ENCODE peak calls at places on chromosomes 11 and 22, in four cellular contexts. One of them, this sample, is unnamed.
A peak's percentile ranks its signal among the peaks of the same experiment; 100 is the strongest.

GRCh38 chr22:46908641-46909107 is 146.2 kb downstream of the TBC1D22A start:
- DNase-seq in pancreas: no peak
- DNase-seq in thoracic aorta: no peak
- DNase-seq in right lobe of liver: no peak
- DNase-seq in this sample: peak; percentile 72

GRCh38 chr11:133902506-133902905 is 54.3 kb downstream of the IGSF9B start:
- DNase-seq in pancreas: no peak
- DNase-seq in thoracic aorta: no peak
- DNase-seq in right lobe of liver: peak; percentile 16
- DNase-seq in this sample: peak; percentile 34

GRCh38 chr11:78419327-78419726 is 1.7 kb upstream of the GAB2 start:
- DNase-seq in pancreas: no peak
- DNase-seq in thoracic aorta: no peak
- DNase-seq in right lobe of liver: peak; percentile 60
- DNase-seq in this sample: peak; percentile 71

GRCh38 chr11:67528376-67528775 is 5.1 kb upstream of the CABP2 start:
- DNase-seq in pancreas: no peak
- DNase-seq in thoracic aorta: no peak
- DNase-seq in right lobe of liver: no peak
- DNase-seq in this sample: no peak

GRCh38 chr22:33842421-33843094 is 77.7 kb downstream of the LARGE1 start:
- DNase-seq in pancreas: no peak
- DNase-seq in thoracic aorta: no peak
- DNase-seq in right lobe of liver: no peak
- DNase-seq in this sample: no peak

GRCh38 chr11:116366980-116367640 is 405.7 kb downstream of the BUD13 start:
- DNase-seq in pancreas: no peak
- DNase-seq in thoracic aorta: no peak
- DNase-seq in right lobe of liver: no peak
- DNase-seq in this sample: no peak

GRCh38 chr22:46070215-46070721 is 80.1 kb upstream of the PPARA start:
- DNase-seq in pancreas: peak; percentile 93
- DNase-seq in thoracic aorta: no peak
- DNase-seq in right lobe of liver: peak; percentile 90
- DNase-seq in this sample: no peak

GRCh38 chr11:69921429-69922014 is 102.3 kb upstream of the FGF3 start:
- DNase-seq in pancreas: peak; percentile 43
- DNase-seq in thoracic aorta: no peak
- DNase-seq in right lobe of liver: peak; percentile 41
- DNase-seq in this sample: no peak

GRCh38 chr22:50244420-50245213 is at the start of gene TUBGCP6:
- DNase-seq in pancreas: peak; percentile 97
- DNase-seq in thoracic aorta: peak; percentile 83
- DNase-seq in right lobe of liver: peak; percentile 96
- DNase-seq in this sample: peak; percentile 92
- TF ChIP-seq CTCF in pancreas: no peak
- TF ChIP-seq CTCF in thoracic aorta: peak; percentile 47
- TF ChIP-seq CTCF in right lobe of liver: no peak
- TF ChIP-seq CTCF in this sample: no peak

DNA sequence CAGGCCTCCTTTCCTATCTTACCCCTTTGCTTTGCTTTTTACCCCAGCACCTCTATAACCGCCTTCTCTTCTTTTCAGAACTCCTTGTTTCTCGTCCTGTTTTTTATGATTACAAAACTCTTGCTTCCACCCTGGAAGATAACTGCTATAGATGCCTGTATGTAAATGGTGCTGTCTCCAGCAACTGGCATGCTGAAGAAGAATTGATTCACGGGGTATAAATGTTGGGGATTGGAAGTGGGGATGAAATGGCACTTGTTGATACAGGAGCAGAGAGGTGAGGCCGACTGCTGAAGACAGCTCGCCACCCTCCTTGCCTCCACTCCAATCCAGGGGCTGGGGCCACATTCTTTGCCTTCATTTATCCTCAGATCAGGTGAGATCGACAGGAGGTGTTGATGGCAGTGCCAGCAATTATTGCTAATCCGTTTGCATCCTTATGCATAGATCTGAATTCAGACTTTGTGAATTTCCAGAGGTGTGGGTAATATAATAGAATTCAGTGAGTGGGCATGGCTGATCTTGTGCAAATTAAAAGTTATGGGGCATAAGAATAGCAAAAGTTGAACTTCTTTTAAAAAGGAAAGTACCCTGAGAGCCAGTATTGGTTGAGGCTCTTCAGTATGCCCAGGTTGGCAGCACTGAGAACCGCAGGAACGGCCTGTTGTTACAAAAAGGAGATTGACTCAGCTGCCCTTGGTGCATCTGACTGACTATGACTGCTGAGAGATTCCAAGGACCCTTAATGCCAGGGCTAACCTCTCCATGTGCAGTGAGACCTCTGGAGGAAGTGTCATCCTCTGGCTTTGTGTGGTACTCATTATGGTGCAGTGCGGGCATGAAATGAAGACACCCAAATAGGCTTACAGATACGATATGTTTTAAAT is 5.3 kb downstream of the NEAT1 start:
- DNase-seq in pancreas: peak; percentile 45
- DNase-seq in thoracic aorta: no peak
- DNase-seq in right lobe of liver: peak; percentile 62
- DNase-seq in this sample: no peak
- H3K4me3 ChIP-seq in pancreas: peak overlapping the region; percentile 81
- H3K4me3 ChIP-seq in thoracic aorta: peak overlapping the region; percentile 94
- H3K4me3 ChIP-seq in right lobe of liver: peak overlapping the region; percentile 87
- H3K4me3 ChIP-seq in this sample: no peak overlapping the region

GRCh38 chr11:32962016-32962415 is 53.7 kb upstream of the DEPDC7 start:
- DNase-seq in pancreas: no peak
- DNase-seq in thoracic aorta: no peak
- DNase-seq in right lobe of liver: no peak
- DNase-seq in this sample: no peak

GRCh38 chr11:32963721-32964120 is 52.0 kb upstream of the DEPDC7 start:
- DNase-seq in pancreas: no peak
- DNase-seq in thoracic aorta: no peak
- DNase-seq in right lobe of liver: no peak
- DNase-seq in this sample: no peak

DNA sequence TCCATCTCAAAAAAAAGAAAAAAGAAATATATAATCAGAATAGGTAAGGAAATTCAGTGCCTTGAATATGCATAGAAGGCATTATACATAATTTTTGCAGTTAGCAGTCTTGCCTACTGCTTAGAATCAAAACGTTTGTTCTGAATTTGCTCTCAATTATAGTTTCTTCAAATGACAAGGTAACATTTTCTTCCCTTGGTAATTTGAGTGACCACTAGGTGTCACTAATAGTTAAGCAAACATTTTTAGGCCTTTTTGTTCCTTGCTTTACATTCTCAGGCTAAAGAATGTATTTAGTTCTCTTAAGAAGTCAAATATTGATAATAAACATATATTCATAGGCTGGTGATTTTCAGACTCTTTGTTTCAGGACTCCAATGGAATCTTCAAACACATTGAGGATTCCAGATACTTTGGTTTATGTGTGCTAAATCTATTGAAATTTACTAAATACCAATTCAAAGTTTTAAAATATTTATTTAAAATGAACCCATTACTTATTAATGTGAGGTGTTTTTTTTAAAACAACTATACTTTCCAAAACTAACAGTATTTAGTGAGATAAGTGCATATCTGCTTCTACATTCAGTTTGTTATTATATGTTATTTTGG is 55.0 kb upstream of the DEPDC7 start:
- DNase-seq in pancreas: no peak
- DNase-seq in thoracic aorta: no peak
- DNase-seq in right lobe of liver: no peak
- DNase-seq in this sample: no peak
- TF ChIP-seq CTCF in pancreas: peak; percentile 32
- TF ChIP-seq CTCF in thoracic aorta: peak; percentile 62
- TF ChIP-seq CTCF in right lobe of liver: peak; percentile 77
- TF ChIP-seq CTCF in this sample: no peak

DNA sequence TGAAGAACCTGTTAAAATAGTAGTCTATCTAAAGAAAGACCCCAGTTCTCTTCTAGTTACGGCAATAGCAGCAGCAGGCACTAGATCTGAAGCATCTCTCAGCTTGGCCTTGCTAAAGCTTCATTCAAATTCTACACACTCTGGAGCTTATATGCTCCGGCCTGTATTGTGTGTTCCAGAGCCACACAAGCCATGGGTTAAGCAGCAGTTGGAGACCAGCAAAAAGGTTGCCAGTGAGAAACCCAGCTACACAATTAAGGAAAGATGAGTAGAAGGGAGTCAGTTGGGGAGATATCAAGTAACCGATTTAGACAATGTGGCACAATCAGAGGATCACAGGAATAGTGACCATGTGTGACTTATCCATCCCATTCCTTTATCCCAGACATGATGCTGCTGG is 41.1 kb downstream of the PAX6 start:
- DNase-seq in pancreas: no peak
- DNase-seq in thoracic aorta: no peak
- DNase-seq in right lobe of liver: no peak
- DNase-seq in this sample: no peak
- H3K4me3 ChIP-seq in pancreas: no peak overlapping the region
- H3K4me3 ChIP-seq in thoracic aorta: no peak overlapping the region
- H3K4me3 ChIP-seq in right lobe of liver: no peak overlapping the region
- H3K4me3 ChIP-seq in this sample: no peak overlapping the region

This sample was measured in lower leg skin.